ENCODE peak calls at places on chromosomes 13 and 19, in seven cellular contexts. T is psoas muscle; W is upper lobe of right lung; C is endothelial cell; X is activated naive CD8-positive, alpha-beta T cell treated with anti-CD3 and anti-CD28 coated beads, Interleukin-2, amount 50 U/mL, for 24 hours; A is PC-3; U is activated naive CD4-positive, alpha-beta T cell. R is an unnamed sample.

GRCh38 chr19:41932259-41933130 is 4.2 kb upstream of the ERFL start:
- DNase-seq in T (no peak), C (no peak), A (no peak), X (no peak), U (no peak), W (no peak), R (peak)

GRCh38 chr19:7748756-7749155 is 1.4 kb upstream of the CD209 start:
- DNase-seq in A (peak), X (no peak), T (no peak), W (no peak), C (no peak), U (no peak), R (no peak)

GRCh38 chr19:46615966-46616365 is 8.9 kb downstream of the PTGIR start:
- DNase-seq in A (no peak), W (no peak), T (no peak), X (no peak), U (no peak), C (no peak), R (no peak)

GRCh38 chr19:16457195-16457953 is 14.4 kb downstream of the EPS15L1 start:
- DNase-seq in U (no peak), C (no peak), X (no peak), A (peak), W (no peak), T (peak), R (peak)

GRCh38 chr19:57262044-57262443 is 18.2 kb upstream of the ZNF460 start:
- DNase-seq in C (no peak), U (no peak), T (no peak), A (no peak), X (no peak), W (no peak), R (no peak)

GRCh38 chr19:5086725-5087439 is 118.0 kb downstream of the KDM4B start:
- DNase-seq in T (no peak), U (no peak), W (no peak), A (peak), C (no peak), X (no peak), R (peak)

GRCh38 chr13:70027551-70027950 is 80.1 kb upstream of the ATXN8OS start:
- DNase-seq in X (no peak), T (no peak), W (no peak), C (no peak), A (no peak), U (no peak), R (no peak)

GRCh38 chr13:62702502-62702901 is 1286.9 kb upstream of the PCDH20 start:
- DNase-seq in W (no peak), A (no peak), X (no peak), U (no peak), T (no peak), C (no peak), R (no peak)

GRCh38 chr19:55156202-55157063 is 1.1 kb downstream of the TNNI3 start:
- DNase-seq in X (peak), A (peak), W (peak), U (peak), C (peak), T (peak), R (peak)

GRCh38 chr19:40632311-40633036 is 31.3 kb downstream of the LTBP4 start:
- DNase-seq in X (no peak), T (no peak), A (peak), C (no peak), W (no peak), U (no peak), R (no peak)

GRCh38 chr13:76884167-76884566 is 2.0 kb downstream of the KCTD12 start:
- DNase-seq in X (no peak), T (peak), U (no peak), A (no peak), W (peak), C (peak), R (peak)

GRCh38 chr19:4051175-4052101 is 15.3 kb downstream of the ZBTB7A start:
- DNase-seq in W (peak), U (no peak), T (peak), X (peak), A (peak), C (no peak), R (no peak)

GRCh38 chr19:35206855-35207254 is 21.7 kb downstream of the FAM187B start:
- DNase-seq in C (no peak), A (no peak), X (no peak), U (no peak), W (no peak), T (no peak), R (no peak)

GRCh38 chr13:39148513-39148961 is 110.3 kb downstream of the NHLRC3 start:
- DNase-seq in U (no peak), C (no peak), X (no peak), A (no peak), W (no peak), T (no peak), R (no peak)

GRCh38 chr19:7225741-7226140 is 68.5 kb downstream of the INSR start:
- DNase-seq in C (no peak), U (no peak), T (no peak), A (no peak), X (no peak), W (no peak), R (no peak)

GRCh38 chr13:77584111-77584510 is 48.6 kb downstream of the SCEL start:
- DNase-seq in U (no peak), T (no peak), C (no peak), X (no peak), A (no peak), W (no peak), R (no peak)

GRCh38 chr19:55581145-55581827 is 638 bp upstream of the ZNF579 start:
- DNase-seq in X (peak), U (no peak), W (no peak), A (peak), T (no peak), C (no peak), R (no peak)

GRCh38 chr13:40273173-40274000 is 393.1 kb downstream of the FOXO1 start:
- DNase-seq in X (no peak), T (no peak), U (no peak), W (no peak), A (no peak), C (no peak), R (no peak)

GRCh38 chr13:20174656-20175405 is 14.0 kb upstream of the GJA3 start:
- DNase-seq in C (no peak), A (peak), T (peak), X (peak), W (peak), U (no peak), R (no peak)

GRCh38 chr13:52921194-52921593 is 72.8 kb upstream of the PCDH8 start:
- DNase-seq in T (no peak), X (no peak), C (no peak), A (no peak), U (no peak), W (no peak), R (no peak)

GRCh38 chr13:28541966-28542365 is 47.0 kb upstream of the FLT1 start:
- DNase-seq in T (no peak), X (no peak), A (no peak), C (no peak), W (no peak), U (no peak), R (no peak)